ENCODE peak calls at places on chromosomes 11 and 22, in eight cellular contexts. F is Calu3, X is breast epithelium, K is OCI-LY7, B is body of pancreas, I is lower lobe of right lung, W is HepG2, M is upper lobe of right lung. V is an unnamed sample.

GRCh38 chr11:112129656-112130055 is 34.2 kb downstream of the IL18 start:
- DNase-seq in F (no peak), X (no peak), K (no peak), B (no peak), I (no peak), W (no peak), M (no peak), V (no peak)

GRCh38 chr11:31764766-31765165 is 46.4 kb downstream of the PAX6 start:
- DNase-seq in F (no peak), X (no peak), K (no peak), B (no peak), I (no peak), W (no peak), M (no peak), V (no peak)

GRCh38 chr11:114426280-114426679 is 13.0 kb upstream of the REXO2 start:
- DNase-seq in F (no peak), X (no peak), K (no peak), B (no peak), I (no peak), W (no peak), M (no peak), V (no peak)

GRCh38 chr11:126284829-126285228 is 1.9 kb downstream of the TIRAP start:
- DNase-seq in F (peak; percentile 71), X (peak; percentile 71), K (peak; percentile 41), B (peak; percentile 55), I (no peak), W (peak; percentile 61), M (no peak), V (peak; percentile 66)

GRCh38 chr11:62142921-62143320 is 19.1 kb downstream of the INCENP start:
- DNase-seq in F (no peak), X (no peak), K (no peak), B (no peak), I (peak; percentile 45), W (no peak), M (peak; percentile 52), V (no peak)

GRCh38 chr11:64131657-64132387 is 34.1 kb downstream of the MACROD1 start:
- DNase-seq in F (no peak), X (no peak), K (no peak), B (no peak), I (peak; percentile 67), W (peak; percentile 24), M (peak; percentile 73), V (no peak)

GRCh38 chr22:49767355-49768062 is 60.2 kb downstream of the BRD1 start:
- DNase-seq in F (peak; percentile 28), X (no peak), K (peak; percentile 72), B (no peak), I (peak; percentile 50), W (peak; percentile 58), M (peak; percentile 54), V (peak; percentile 65)

GRCh38 chr11:6617315-6617781 is 1.9 kb downstream of the TPP1 start:
- DNase-seq in F (no peak), X (no peak), K (no peak), B (no peak), I (no peak), W (no peak), M (no peak), V (no peak)

GRCh38 chr11:2434506-2435255 is 9.6 kb downstream of the TRPM5 start:
- DNase-seq in F (no peak), X (no peak), K (no peak), B (no peak), I (no peak), W (no peak), M (no peak), V (no peak)

GRCh38 chr22:26568207-26568706 is 21.7 kb downstream of the TPST2 start:
- DNase-seq in F (no peak), X (peak; percentile 84), K (no peak), B (no peak), I (no peak), W (no peak), M (no peak), V (no peak)

GRCh38 chr11:110431212-110432073 is 1.7 kb downstream of the FDX1 start:
- DNase-seq in F (no peak), X (no peak), K (peak; percentile 48), B (no peak), I (no peak), W (no peak), M (no peak), V (no peak)

GRCh38 chr11:110433393-110434333 is 3.9 kb downstream of the FDX1 start:
- DNase-seq in F (no peak), X (no peak), K (peak; percentile 48), B (no peak), I (no peak), W (peak; percentile 6), M (no peak), V (peak; percentile 32)

GRCh38 chr11:110434952-110435779 is 5.4 kb downstream of the FDX1 start:
- DNase-seq in F (peak; percentile 56), X (no peak), K (peak; percentile 47), B (peak; percentile 63), I (no peak), W (peak; percentile 15), M (no peak), V (no peak)

GRCh38 chr11:110430267-110431211 is 791 bp downstream of the FDX1 start:
- DNase-seq in F (peak; percentile 8), X (peak; percentile 23), K (peak; percentile 45), B (peak; percentile 54), I (no peak), W (peak; percentile 47), M (peak; percentile 82), V (peak; percentile 35)

DNA sequence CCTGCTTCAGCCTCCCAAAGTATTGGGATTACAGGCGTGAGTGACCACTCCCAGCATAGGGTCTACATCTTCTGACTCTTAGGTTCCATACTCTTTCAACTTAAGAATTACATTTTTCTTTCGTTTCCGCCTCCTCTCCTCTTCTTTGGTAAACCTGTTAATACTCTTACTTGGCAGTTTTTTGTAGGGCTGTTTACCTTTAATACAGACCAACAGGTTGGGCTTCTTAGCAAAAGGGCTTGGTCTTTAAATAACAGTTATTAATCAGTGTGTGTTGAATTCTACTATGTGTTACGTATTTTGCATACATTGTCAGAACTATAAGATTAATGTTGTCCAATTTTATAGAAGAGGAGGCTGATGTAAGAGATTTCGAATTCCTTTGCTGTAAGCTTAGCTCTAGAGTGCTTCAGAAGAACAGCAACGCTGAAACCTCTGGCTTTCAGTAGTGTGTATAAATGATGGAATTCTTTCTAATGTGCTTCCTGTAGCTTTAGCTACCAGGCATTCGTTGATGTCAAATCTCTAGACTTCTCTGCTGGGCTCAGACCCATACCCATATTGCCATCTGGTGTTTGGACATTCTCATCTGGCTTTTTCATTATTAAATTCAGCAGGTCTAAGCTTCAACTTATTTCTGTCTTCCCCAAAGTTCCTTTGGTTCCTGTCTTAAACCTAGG is 3.1 kb downstream of the FDX1 start:
- DNase-seq in F (no peak), X (no peak), K (no peak), B (no peak), I (no peak), W (no peak), M (no peak), V (no peak)
- TF ChIP-seq CTCF in F (no peak), X (no peak), K (no peak), B (no peak), I (no peak), W (no peak), M (no peak), V (no peak)

GRCh38 chr11:68334923-68335322 is 22.5 kb downstream of the LRP5 start:
- DNase-seq in F (no peak), X (no peak), K (no peak), B (no peak), I (no peak), W (peak; percentile 40), M (no peak), V (no peak)
- TF ChIP-seq CTCF in F (no peak), X (no peak), K (no peak), B (no peak), I (no peak), W (no peak), M (no peak), V (no peak)

GRCh38 chr11:34890089-34890488 is 26.1 kb downstream of the APIP start:
- DNase-seq in F (no peak), X (no peak), K (no peak), B (no peak), I (no peak), W (no peak), M (no peak), V (no peak)
- TF ChIP-seq CTCF in F (no peak), X (peak; percentile 43), K (peak; percentile 43), B (peak; percentile 13), I (no peak), W (peak; percentile 50), M (peak; percentile 20), V (peak; percentile 6)

GRCh38 chr11:66258473-66258893 is 10.0 kb upstream of the RAB1B start:
- DNase-seq in F (no peak), X (no peak), K (no peak), B (no peak), I (no peak), W (no peak), M (no peak), V (no peak)
- TF ChIP-seq CTCF in F (no peak), X (peak; percentile 3), K (peak; percentile 47), B (no peak), I (peak; percentile 7), W (no peak), M (no peak), V (no peak)

V was measured in GM10248.